ENCODE peak calls at places on chromosomes 3 and 15, in five cellular contexts. Z is psoas muscle, T is transverse colon, S is IMR-90, Q is left ventricle myocardium inferior. W is an unnamed sample.

GRCh38 chr3:111874177-111874820 is 15.2 kb downstream of the PHLDB2 start:
- DNase-seq in Z (no peak), T (no peak), S (peak; percentile 77), Q (no peak), W (peak; percentile 86)

GRCh38 chr3:161920196-161920595 is 423.6 kb downstream of the OTOL1 start:
- DNase-seq in Z (no peak), T (no peak), S (no peak), Q (no peak), W (no peak)

GRCh38 chr15:89578146-89578545 is 2.9 kb downstream of the TICRR start:
- DNase-seq in Z (no peak), T (no peak), S (no peak), Q (no peak), W (no peak)

GRCh38 chr15:55485273-55485672 is 22.8 kb downstream of the DNAAF4 start:
- DNase-seq in Z (no peak), T (no peak), S (no peak), Q (no peak), W (no peak)

GRCh38 chr3:180059351-180059750 is 22.6 kb upstream of the PEX5L start:
- DNase-seq in Z (no peak), T (no peak), S (peak; percentile 3), Q (no peak), W (no peak)

GRCh38 chr15:61383421-61383820 is 154.3 kb upstream of the RORA start:
- DNase-seq in Z (no peak), T (no peak), S (peak; percentile 36), Q (no peak), W (peak; percentile 93)

GRCh38 chr3:165259518-165260193 is 63.5 kb upstream of the SLITRK3 start:
- DNase-seq in Z (no peak), T (no peak), S (no peak), Q (no peak), W (peak; percentile 11)

GRCh38 chr3:46930176-46930944 is 46.2 kb downstream of the CCDC12 start:
- DNase-seq in Z (no peak), T (no peak), S (no peak), Q (no peak), W (no peak)

GRCh38 chr15:74995182-74995778 is at the start of gene SCAMP5:
- DNase-seq in Z (peak; percentile 87), T (peak; percentile 95), S (peak; percentile 93), Q (peak; percentile 90), W (peak; percentile 89)

GRCh38 chr3:128416578-128417150 is 50.0 kb downstream of the DNAJB8 start:
- DNase-seq in Z (no peak), T (no peak), S (peak; percentile 71), Q (no peak), W (peak; percentile 89)

GRCh38 chr3:176403531-176403930 is 793.8 kb downstream of the TBL1XR1 start:
- DNase-seq in Z (no peak), T (no peak), S (no peak), Q (no peak), W (no peak)

GRCh38 chr3:12536423-12536822 is 8.9 kb downstream of the MKRN2OS start:
- DNase-seq in Z (no peak), T (no peak), S (peak; percentile 10), Q (no peak), W (no peak)
- TF ChIP-seq CTCF in Z (no peak), T (no peak), S (peak; percentile 43), Q (peak; percentile 42), W (peak; percentile 43)

DNA sequence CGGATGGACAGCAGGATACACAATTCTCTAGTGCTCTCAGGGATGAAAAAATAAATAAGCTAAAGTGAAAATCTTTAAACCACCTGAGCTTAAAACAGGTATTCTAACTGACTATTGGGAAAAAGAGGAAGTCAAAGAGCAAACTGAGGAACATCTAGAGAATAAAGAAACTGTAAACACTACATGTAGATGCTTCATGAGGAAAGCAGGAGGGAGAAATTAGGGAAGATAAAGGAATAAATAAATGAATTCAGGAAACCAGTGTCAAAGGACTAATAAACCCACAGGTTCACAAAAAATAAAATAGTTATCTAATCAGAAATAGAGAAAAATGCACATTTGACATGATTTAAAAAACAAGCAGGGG is 525 bp upstream of the MCCC1 start:
- DNase-seq in Z (no peak), T (no peak), S (no peak), Q (no peak), W (no peak)
- H3K27ac ChIP-seq in Z (peak overlapping the region; percentile 89), T (peak overlapping the region; percentile 90), S (peak overlapping the region; percentile 24), Q (peak overlapping the region; percentile 91), W (peak overlapping the region; percentile 28)

DNA sequence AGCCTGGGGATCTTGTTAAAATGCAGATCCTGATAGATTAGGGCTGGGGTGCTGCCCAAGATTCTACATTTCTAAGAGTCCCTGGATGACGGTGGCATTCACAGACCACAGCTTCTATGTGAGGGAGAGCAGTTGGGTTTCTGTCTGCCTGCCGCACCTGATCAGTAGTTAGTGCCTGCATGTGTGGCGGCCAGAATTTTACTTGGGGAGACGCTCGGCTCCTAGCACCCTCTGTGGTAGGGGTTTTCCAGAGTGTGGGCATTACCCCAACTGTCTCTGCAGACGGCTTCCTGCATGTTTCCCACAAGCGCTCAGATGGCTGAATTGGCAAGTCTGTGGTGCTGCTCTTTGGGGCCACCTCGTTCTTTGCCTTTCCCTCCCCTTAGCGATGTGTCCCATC is 8.3 kb downstream of the GHRL start:
- DNase-seq in Z (no peak), T (no peak), S (no peak), Q (no peak), W (no peak)
- H3K36me3 ChIP-seq in Z (peaks cover 91% of the 10 kb centered on the region), T (peaks cover 19% of the 10 kb centered on the region), S (peaks cover 36% of the 10 kb centered on the region), Q (peaks cover 71% of the 10 kb centered on the region), W (peaks cover 44% of the 10 kb centered on the region)

DNA sequence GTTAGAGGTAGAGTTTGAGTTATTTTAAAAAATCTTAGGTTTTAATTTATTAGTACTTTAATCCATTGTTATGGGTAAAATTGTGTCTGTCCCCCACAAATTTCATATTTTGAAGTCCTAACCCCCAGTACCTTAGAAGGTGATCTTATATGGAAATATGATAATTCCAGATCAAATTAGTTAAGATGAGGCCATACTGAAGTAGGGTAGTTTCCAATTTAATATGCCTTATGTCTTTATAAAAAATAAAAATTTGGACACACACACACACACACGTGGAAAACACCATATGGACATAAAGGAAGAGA is 18.6 kb upstream of the ADGRG7 start:
- DNase-seq in Z (no peak), T (no peak), S (no peak), Q (no peak), W (no peak)
- TF ChIP-seq CTCF in Z (no peak), T (no peak), S (no peak), Q (no peak), W (no peak)

GRCh38 chr3:25558796-25559195 is 105.9 kb downstream of the TOP2B start:
- DNase-seq in Z (no peak), T (no peak), S (no peak), Q (no peak), W (peak; percentile 33)
- H3K27ac ChIP-seq in Z (no peak overlapping the region), T (no peak overlapping the region), S (no peak overlapping the region), Q (peak overlapping the region; percentile 81), W (peak overlapping the region; percentile 63)

DNA sequence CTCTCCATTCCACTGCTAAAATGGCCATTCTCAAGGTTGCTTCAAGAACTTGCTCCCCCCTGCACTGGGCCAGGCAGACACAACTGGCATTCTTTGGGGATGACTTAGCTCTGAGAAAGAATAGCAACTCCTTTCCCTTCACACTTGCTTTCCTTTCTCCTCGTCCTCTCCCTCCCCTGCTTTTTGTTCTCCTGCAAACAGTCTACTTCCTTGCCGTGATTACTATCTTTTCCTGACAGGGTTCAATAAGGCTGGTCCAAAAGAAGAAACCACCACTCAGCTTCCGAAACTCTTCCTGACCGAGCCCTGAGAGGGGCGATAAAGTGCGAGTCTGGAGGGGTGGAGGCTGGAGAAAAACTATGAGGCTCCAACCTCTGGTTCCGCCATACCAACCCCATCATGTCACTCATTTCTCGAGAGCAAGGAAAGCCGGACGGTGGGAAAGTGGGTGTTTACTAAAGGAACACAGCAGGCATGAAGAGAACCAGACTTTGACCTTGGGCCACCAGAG is 5.0 kb downstream of the AMOTL2 start:
- DNase-seq in Z (no peak), T (no peak), S (peak; percentile 72), Q (no peak), W (peak; percentile 75)
- H3K36me3 ChIP-seq in Z (peaks cover 72% of the 10 kb centered on the region), T (peaks cover 8% of the 10 kb centered on the region), S (peaks cover 80% of the 10 kb centered on the region), Q (peaks cover 74% of the 10 kb centered on the region), W (peaks cover 74% of the 10 kb centered on the region)

W was measured in brain microvascular endothelial cell.